ENCODE peak calls at places on chromosomes 4 and X, in seven cellular contexts. C is head of caudate nucleus, I is AG09309, S is aorta, Y is AG20443, M is AML-193, E is A172. O is an unnamed sample.

GRCh38 chr4:119550857-119551532 is 77.6 kb downstream of the PDE5A start:
- DNase-seq in C (no peak), I (no peak), S (no peak), Y (peak; percentile 24), M (no peak), E (no peak), O (no peak)

GRCh38 chrX:8783100-8784098 is 17.8 kb downstream of the FAM9A start:
- DNase-seq in C (no peak), I (no peak), S (no peak), Y (peak; percentile 52), M (no peak), E (no peak), O (no peak)

GRCh38 chrX:21657318-21658151 is 595 bp downstream of the KLHL34 start:
- DNase-seq in C (no peak), I (no peak), S (peak; percentile 38), Y (no peak), M (no peak), E (no peak), O (no peak)

GRCh38 chr4:6473264-6474052 is 1.0 kb upstream of the PPP2R2C start:
- DNase-seq in C (no peak), I (no peak), S (no peak), Y (no peak), M (no peak), E (no peak), O (no peak)

GRCh38 chrX:23548164-23548563 is 119.1 kb upstream of the PRDX4 start:
- DNase-seq in C (no peak), I (peak; percentile 47), S (no peak), Y (no peak), M (no peak), E (peak; percentile 88), O (no peak)

GRCh38 chr4:163380703-163381102 is 37.0 kb downstream of the NPY5R start:
- DNase-seq in C (no peak), I (no peak), S (no peak), Y (no peak), M (no peak), E (no peak), O (no peak)

GRCh38 chrX:123570011-123570590 is 162.8 kb downstream of the THOC2 start:
- DNase-seq in C (no peak), I (no peak), S (no peak), Y (no peak), M (no peak), E (no peak), O (peak; percentile 53)

GRCh38 chr4:151468715-151469696 is 60.0 kb downstream of the FHIP1A start:
- DNase-seq in C (no peak), I (no peak), S (no peak), Y (no peak), M (no peak), E (peak; percentile 54), O (peak; percentile 18)

GRCh38 chr4:8123865-8124264 is 34.7 kb downstream of the ABLIM2 start:
- DNase-seq in C (no peak), I (no peak), S (no peak), Y (no peak), M (no peak), E (no peak), O (no peak)

GRCh38 chr4:31089815-31090214 is 369.6 kb downstream of the PCDH7 start:
- DNase-seq in C (no peak), I (no peak), S (no peak), Y (no peak), M (no peak), E (peak; percentile 89), O (no peak)

GRCh38 chrX:10399152-10399741 is 221.1 kb downstream of the MID1 start:
- DNase-seq in C (no peak), I (no peak), S (no peak), Y (no peak), M (no peak), E (no peak), O (no peak)

GRCh38 chr4:142405021-142405991 is 440.8 kb downstream of the INPP4B start:
- DNase-seq in C (peak; percentile 14), I (peak; percentile 67), S (peak; percentile 54), Y (peak; percentile 46), M (peak; percentile 94), E (peak; percentile 80), O (no peak)